ENCODE peak calls at places on chromosomes 5 and 9, in seven cellular contexts. W is transverse colon, C is caudate nucleus, T is GM23248, H is iPS DF 6.9, P is RWPE1, G is hepatocyte. R is an unnamed sample.
A peak's percentile ranks its signal among the peaks of the same experiment; 100 is the strongest.

GRCh38 chr5:55154893-55155292 is 5.1 kb upstream of the GPX8 start:
- DNase-seq in W (no peak), C (no peak), T (peak; percentile 73), H (no peak), P (peak; percentile 42), G (no peak), R (no peak)

GRCh38 chr5:110092955-110093785 is 403.4 kb downstream of the MAN2A1 start:
- DNase-seq in W (no peak), C (no peak), T (peak; percentile 10), H (no peak), P (no peak), G (no peak), R (no peak)

GRCh38 chr5:124102491-124102890 is 590.5 kb downstream of the CSNK1G3 start:
- DNase-seq in W (no peak), C (no peak), T (no peak), H (no peak), P (no peak), G (no peak), R (no peak)

GRCh38 chr5:56346717-56347116 is 113.6 kb upstream of the ANKRD55 start:
- DNase-seq in W (no peak), C (no peak), T (no peak), H (no peak), P (no peak), G (no peak), R (no peak)

GRCh38 chr5:102937916-102938315 is 182.0 kb downstream of the GIN1 start:
- DNase-seq in W (no peak), C (no peak), T (peak; percentile 22), H (no peak), P (no peak), G (no peak), R (no peak)

GRCh38 chr5:121949885-121950284 is 11.9 kb upstream of the SRFBP1 start:
- DNase-seq in W (peak; percentile 21), C (peak; percentile 2), T (peak; percentile 78), H (no peak), P (peak; percentile 50), G (peak; percentile 73), R (no peak)

GRCh38 chr9:124769451-124770358 is 1.4 kb downstream of the NR6A1 start:
- DNase-seq in W (peak; percentile 73), C (no peak), T (no peak), H (no peak), P (peak; percentile 65), G (peak; percentile 55), R (no peak)

GRCh38 chr9:15373881-15374280 is 48.8 kb upstream of the SNAPC3 start:
- DNase-seq in W (no peak), C (no peak), T (no peak), H (no peak), P (no peak), G (no peak), R (no peak)

GRCh38 chr5:176360894-176361436 is 599 bp downstream of the KIAA1191 start:
- DNase-seq in W (peak; percentile 26), C (peak; percentile 50), T (peak; percentile 52), H (no peak), P (peak; percentile 30), G (peak; percentile 28), R (no peak)

GRCh38 chr5:120527251-120527650 is 63.2 kb downstream of the PRR16 start:
- DNase-seq in W (no peak), C (no peak), T (no peak), H (no peak), P (no peak), G (no peak), R (no peak)

GRCh38 chr5:37615184-37615583 is 224.7 kb downstream of the GDNF start:
- DNase-seq in W (no peak), C (no peak), T (peak; percentile 95), H (no peak), P (no peak), G (no peak), R (no peak)

GRCh38 chr5:83331842-83332241 is 139.7 kb upstream of the VCAN start:
- DNase-seq in W (no peak), C (no peak), T (peak; percentile 53), H (no peak), P (no peak), G (no peak), R (no peak)

GRCh38 chr9:102428305-102428704 is 566.8 kb upstream of the CYLC2 start:
- DNase-seq in W (no peak), C (no peak), T (no peak), H (no peak), P (no peak), G (no peak), R (no peak)

GRCh38 chr9:24293391-24293790 is 252.3 kb downstream of the IZUMO3 start:
- DNase-seq in W (no peak), C (no peak), T (no peak), H (no peak), P (no peak), G (no peak), R (no peak)

GRCh38 chr5:147464211-147464610 is 45.7 kb downstream of the DPYSL3 start:
- DNase-seq in W (no peak), C (no peak), T (peak; percentile 54), H (peak; percentile 72), P (no peak), G (peak; percentile 71), R (no peak)

GRCh38 chr5:39016587-39017275 is 57.5 kb downstream of the RICTOR start:
- DNase-seq in W (no peak), C (no peak), T (peak; percentile 28), H (no peak), P (no peak), G (no peak), R (no peak)
- H3K27ac ChIP-seq in W (peak overlapping the region; percentile 57), C (no peak overlapping the region), T (peak overlapping the region; percentile 70), H (no peak overlapping the region), P (no peak overlapping the region), G (no peak overlapping the region), R (peak overlapping the region; percentile 96)

DNA sequence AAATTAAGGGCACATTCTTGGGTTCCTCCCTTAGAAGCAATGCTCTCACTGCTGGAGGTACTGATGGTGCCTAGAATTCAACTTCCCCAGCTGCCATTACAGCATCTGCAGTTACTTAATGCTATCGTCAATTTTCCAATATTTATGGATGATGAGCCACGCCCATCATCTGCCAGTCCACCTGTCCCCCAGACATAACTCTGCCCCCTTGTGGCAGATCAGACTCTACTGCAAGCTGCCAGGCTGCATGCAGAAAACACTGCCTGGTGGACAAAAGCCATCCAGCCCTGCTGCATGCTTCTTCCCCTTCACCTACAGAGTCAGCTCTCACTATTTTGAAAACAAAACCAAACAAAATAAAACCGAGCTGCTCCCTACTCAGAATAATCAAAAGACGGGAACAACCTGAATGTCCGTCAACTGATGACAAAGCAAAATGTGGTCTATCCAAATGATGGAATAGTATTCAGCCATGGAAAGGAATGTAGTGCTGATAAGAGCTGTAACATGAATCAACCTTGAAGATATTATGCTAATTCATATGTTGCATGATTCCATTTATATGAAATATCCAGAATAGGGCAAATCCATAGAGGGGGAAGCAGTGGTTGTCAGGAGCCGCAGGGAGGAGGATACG is 66.4 kb downstream of the RETREG1 start:
- DNase-seq in W (peak; percentile 47), C (no peak), T (peak; percentile 77), H (peak; percentile 48), P (peak; percentile 74), G (peak; percentile 64), R (no peak)
- H3K27ac ChIP-seq in W (no peak overlapping the region), C (no peak overlapping the region), T (no peak overlapping the region), H (no peak overlapping the region), P (no peak overlapping the region), G (no peak overlapping the region), R (peak overlapping the region; percentile 79)

DNA sequence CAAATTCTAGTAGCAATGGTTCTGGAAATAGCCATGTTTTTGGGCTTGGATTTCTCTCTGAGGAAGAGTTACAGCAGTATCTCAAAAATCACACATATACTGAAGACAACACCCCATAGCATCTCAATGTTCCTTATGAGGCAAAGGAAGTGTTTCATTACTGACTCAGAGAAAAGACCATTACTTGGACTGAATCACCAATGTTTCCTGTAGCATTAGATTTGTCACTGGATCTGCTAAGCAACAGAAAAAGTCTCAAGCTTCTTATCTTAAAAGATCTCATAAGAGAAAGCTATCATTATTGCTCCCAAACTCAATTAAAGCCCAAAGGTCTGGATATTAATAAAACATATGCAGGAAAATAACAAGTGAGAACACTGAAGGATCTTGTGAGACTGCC is 272.4 kb downstream of the ADAMTS6 start:
- DNase-seq in W (no peak), C (no peak), T (peak; percentile 94), H (no peak), P (peak; percentile 78), G (no peak), R (no peak)
- H3K27ac ChIP-seq in W (no peak overlapping the region), C (no peak overlapping the region), T (peak overlapping the region; percentile 98), H (no peak overlapping the region), P (no peak overlapping the region), G (no peak overlapping the region), R (no peak overlapping the region)

DNA sequence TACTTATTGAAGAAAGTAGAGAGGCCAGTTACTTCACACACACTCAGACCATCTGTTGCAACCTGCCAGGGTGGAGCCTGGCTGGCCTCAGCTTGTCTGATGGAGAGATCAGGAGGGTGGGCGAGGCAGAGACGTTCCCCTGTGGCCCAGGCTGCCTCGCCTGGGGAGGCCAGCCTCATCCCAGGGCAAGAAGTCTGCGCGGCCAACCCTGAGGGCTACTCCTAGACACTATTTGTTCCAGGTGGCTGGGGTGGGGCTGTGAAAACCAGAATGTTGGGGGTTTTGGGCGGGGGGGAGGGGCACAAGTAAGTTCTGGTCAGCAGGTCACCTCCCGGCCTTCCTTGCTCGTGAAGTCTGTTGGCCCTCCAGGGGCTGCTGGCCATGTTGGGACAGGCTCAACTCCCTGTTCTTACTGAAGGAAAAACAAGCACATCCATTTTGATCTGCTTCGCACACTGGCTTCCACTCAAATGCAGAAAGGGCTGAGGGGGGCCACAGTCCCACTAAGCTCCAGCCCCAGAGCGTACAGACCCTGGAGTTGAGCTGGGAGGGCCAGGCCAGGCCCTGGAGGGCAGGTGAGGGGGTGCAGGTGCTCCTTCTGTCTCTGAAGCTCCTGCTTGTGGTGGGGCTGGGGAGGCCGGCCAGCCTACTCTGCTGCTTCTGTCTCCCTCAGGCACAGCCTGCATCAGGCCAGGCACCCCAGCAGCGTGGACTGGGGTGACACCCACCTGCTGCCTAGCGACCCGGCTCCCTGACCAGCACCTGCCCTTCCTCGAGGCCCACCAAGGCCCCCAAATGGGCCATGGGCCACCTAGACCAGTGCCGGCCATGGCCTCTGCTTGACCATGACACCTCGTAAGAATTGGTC is 46.6 kb downstream of the SECISBP2 start:
- DNase-seq in W (no peak), C (no peak), T (no peak), H (no peak), P (no peak), G (no peak), R (no peak)
- H3K27ac ChIP-seq in W (no peak overlapping the region), C (no peak overlapping the region), T (no peak overlapping the region), H (no peak overlapping the region), P (peak overlapping the region; percentile 41), G (no peak overlapping the region), R (no peak overlapping the region)

GRCh38 chr5:5687113-5687512 is 264.6 kb downstream of the ICE1 start:
- DNase-seq in W (no peak), C (no peak), T (no peak), H (no peak), P (no peak), G (no peak), R (no peak)

GRCh38 chr5:5686356-5686755 is 263.9 kb downstream of the ICE1 start:
- DNase-seq in W (no peak), C (no peak), T (no peak), H (no peak), P (no peak), G (no peak), R (no peak)

GRCh38 chr5:5688925-5689310 is 266.4 kb downstream of the ICE1 start:
- DNase-seq in W (no peak), C (no peak), T (no peak), H (no peak), P (no peak), G (no peak), R (no peak)

GRCh38 chr5:5685737-5686136 is 263.3 kb downstream of the ICE1 start:
- DNase-seq in W (no peak), C (no peak), T (no peak), H (no peak), P (no peak), G (no peak), R (no peak)

GRCh38 chr5:5688194-5688924 is 265.9 kb downstream of the ICE1 start:
- DNase-seq in W (no peak), C (no peak), T (no peak), H (no peak), P (no peak), G (no peak), R (no peak)
- H3K27ac ChIP-seq in W (no peak overlapping the region), C (no peak overlapping the region), T (no peak overlapping the region), H (no peak overlapping the region), P (no peak overlapping the region), G (no peak overlapping the region), R (no peak overlapping the region)

R was measured in lung.